ENCODE peak calls at places on chromosomes 11 and 22, in four cellular contexts. One of them, this sample, is unnamed.

GRCh38 chr11:28566643-28567042 is 458.5 kb downstream of the METTL15 start:
- DNase-seq in H1: peak; percentile 41
- DNase-seq in K562: peak; percentile 4
- DNase-seq in GM12878: no peak
- DNase-seq in this sample: no peak

GRCh38 chr11:36056160-36056751 is 112.4 kb downstream of the LDLRAD3 start:
- DNase-seq in K562: peak; percentile 47
- DNase-seq in GM12878: no peak
- DNase-seq in H1: no peak
- DNase-seq in this sample: no peak

GRCh38 chr11:70579376-70579955 is 181.1 kb downstream of the CTTN start:
- DNase-seq in GM12878: no peak
- DNase-seq in K562: no peak
- DNase-seq in H1: no peak
- DNase-seq in this sample: no peak

GRCh38 chr22:44575344-44576268 is 77.6 kb upstream of the RTL6 start:
- DNase-seq in K562: no peak
- DNase-seq in H1: no peak
- DNase-seq in GM12878: no peak
- DNase-seq in this sample: no peak

GRCh38 chr11:86818466-86819282 is 18.3 kb downstream of the PRSS23 start:
- DNase-seq in GM12878: peak; percentile 7
- DNase-seq in H1: no peak
- DNase-seq in K562: peak; percentile 49
- DNase-seq in this sample: peak; percentile 42

GRCh38 chr11:8826901-8827560 is 84.0 kb upstream of the AKIP1 start:
- DNase-seq in H1: no peak
- DNase-seq in GM12878: no peak
- DNase-seq in K562: peak; percentile 30
- DNase-seq in this sample: no peak

GRCh38 chr11:109870313-109870712 is 222.9 kb upstream of the ZC3H12C start:
- DNase-seq in K562: no peak
- DNase-seq in H1: no peak
- DNase-seq in GM12878: no peak
- DNase-seq in this sample: no peak

GRCh38 chr22:23499845-23500500 is 80.1 kb downstream of the IGLL1 start:
- DNase-seq in H1: no peak
- DNase-seq in GM12878: no peak
- DNase-seq in K562: no peak
- DNase-seq in this sample: no peak

GRCh38 chr11:78363018-78363619 is 54.5 kb downstream of the GAB2 start:
- DNase-seq in K562: no peak
- DNase-seq in H1: no peak
- DNase-seq in GM12878: no peak
- DNase-seq in this sample: no peak

GRCh38 chr11:22920939-22921565 is 60.8 kb upstream of the CCDC179 start:
- DNase-seq in H1: peak; percentile 17
- DNase-seq in GM12878: no peak
- DNase-seq in K562: peak; percentile 2
- DNase-seq in this sample: peak; percentile 37

GRCh38 chr22:19891350-19892248 is 36.9 kb upstream of the GNB1L start:
- DNase-seq in K562: peak; percentile 99
- DNase-seq in GM12878: no peak
- DNase-seq in H1: peak; percentile 78
- DNase-seq in this sample: peak; percentile 71

GRCh38 chr22:20844055-20845037 is 14.3 kb downstream of the PI4KA start:
- DNase-seq in GM12878: no peak
- DNase-seq in K562: peak; percentile 40
- DNase-seq in H1: no peak
- DNase-seq in this sample: no peak

GRCh38 chr11:12888525-12889158 is 120.5 kb upstream of the RASSF10 start:
- DNase-seq in K562: peak; percentile 76
- DNase-seq in GM12878: no peak
- DNase-seq in H1: peak; percentile 65
- DNase-seq in this sample: peak; percentile 71

GRCh38 chr22:44071760-44072159 is 47.7 kb downstream of the PARVB start:
- DNase-seq in GM12878: no peak
- DNase-seq in H1: no peak
- DNase-seq in K562: no peak
- DNase-seq in this sample: no peak

GRCh38 chr11:120819003-120819402 is 204.9 kb upstream of the TBCEL start:
- DNase-seq in GM12878: no peak
- DNase-seq in H1: no peak
- DNase-seq in K562: no peak
- DNase-seq in this sample: peak; percentile 14

GRCh38 chr22:25364736-25365241 is 145.3 kb downstream of the CRYBB2 start:
- DNase-seq in K562: no peak
- DNase-seq in H1: no peak
- DNase-seq in GM12878: no peak
- DNase-seq in this sample: no peak

GRCh38 chr11:43576834-43577521 is 103.6 kb upstream of the HSD17B12 start:
- DNase-seq in H1: no peak
- DNase-seq in K562: peak; percentile 80
- DNase-seq in GM12878: no peak
- DNase-seq in this sample: peak; percentile 32

GRCh38 chr11:96188625-96189006 is 154.4 kb downstream of the MAML2 start:
- DNase-seq in GM12878: peak; percentile 75
- DNase-seq in K562: peak; percentile 18
- DNase-seq in H1: no peak
- DNase-seq in this sample: peak; percentile 14

GRCh38 chr11:64802370-64803162 is 448 bp downstream of the MAP4K2 start:
- DNase-seq in GM12878: no peak
- DNase-seq in K562: no peak
- DNase-seq in H1: no peak
- DNase-seq in this sample: no peak

GRCh38 chr11:72308226-72309073 is 64.5 kb upstream of the PHOX2A start:
- DNase-seq in K562: peak; percentile 49
- DNase-seq in GM12878: no peak
- DNase-seq in H1: no peak
- DNase-seq in this sample: no peak

GRCh38 chr11:94837317-94837716 is 69.2 kb downstream of the AMOTL1 start:
- DNase-seq in GM12878: no peak
- DNase-seq in K562: no peak
- DNase-seq in H1: no peak
- DNase-seq in this sample: no peak

GRCh38 chr11:107496011-107496410 is 38.4 kb upstream of the CWF19L2 start:
- DNase-seq in H1: no peak
- DNase-seq in GM12878: no peak
- DNase-seq in K562: no peak
- DNase-seq in this sample: peak; percentile 21

GRCh38 chr11:68297052-68297378 is 15.4 kb upstream of the LRP5 start:
- DNase-seq in GM12878: no peak
- DNase-seq in H1: no peak
- DNase-seq in K562: no peak
- DNase-seq in this sample: no peak

GRCh38 chr11:473975-474785 is 24.1 kb downstream of the PTDSS2 start:
- DNase-seq in GM12878: no peak
- DNase-seq in H1: no peak
- DNase-seq in K562: no peak
- DNase-seq in this sample: no peak

GRCh38 chr22:39382410-39382809 is 17.2 kb upstream of the TAB1 start:
- DNase-seq in H1: no peak
- DNase-seq in GM12878: peak; percentile 62
- DNase-seq in K562: no peak
- DNase-seq in this sample: no peak

GRCh38 chr22:17119481-17120202 is 1.5 kb downstream of the TMEM121B start:
- DNase-seq in K562: peak; percentile 54
- DNase-seq in GM12878: no peak
- DNase-seq in H1: peak; percentile 46
- DNase-seq in this sample: no peak

GRCh38 chr11:28114731-28115130 is 6.5 kb downstream of the METTL15 start:
- DNase-seq in H1: no peak
- DNase-seq in GM12878: no peak
- DNase-seq in K562: no peak
- DNase-seq in this sample: no peak

GRCh38 chr11:48900131-48900800 is 83.4 kb downstream of the TRIM51G start:
- DNase-seq in H1: no peak
- DNase-seq in GM12878: no peak
- DNase-seq in K562: no peak
- DNase-seq in this sample: no peak

GRCh38 chr11:44305149-44305642 is 4.7 kb downstream of the ALX4 start:
- DNase-seq in GM12878: no peak
- DNase-seq in H1: no peak
- DNase-seq in K562: no peak
- DNase-seq in this sample: no peak

GRCh38 chr11:67401495-67402191 is at the start of gene PPP1CA:
- DNase-seq in K562: peak; percentile 99
- DNase-seq in GM12878: no peak
- DNase-seq in H1: peak; percentile 64
- DNase-seq in this sample: peak; percentile 75

GRCh38 chr11:6332066-6332465 is 11.8 kb upstream of the CAVIN3 start:
- DNase-seq in GM12878: no peak
- DNase-seq in K562: no peak
- DNase-seq in H1: no peak
- DNase-seq in this sample: no peak

GRCh38 chr11:57283231-57283990 is 41.3 kb downstream of the TNKS1BP1 start:
- DNase-seq in K562: no peak
- DNase-seq in H1: no peak
- DNase-seq in GM12878: no peak
- DNase-seq in this sample: no peak

GRCh38 chr11:57290288-57290687 is 34.5 kb downstream of the TNKS1BP1 start:
- DNase-seq in K562: no peak
- DNase-seq in GM12878: no peak
- DNase-seq in H1: no peak
- DNase-seq in this sample: no peak

GRCh38 chr11:57287884-57288283 is 36.9 kb downstream of the TNKS1BP1 start:
- DNase-seq in GM12878: no peak
- DNase-seq in K562: no peak
- DNase-seq in H1: no peak
- DNase-seq in this sample: no peak

GRCh38 chr11:57294225-57295131 is 30.3 kb downstream of the TNKS1BP1 start:
- DNase-seq in K562: no peak
- DNase-seq in GM12878: no peak
- DNase-seq in H1: no peak
- DNase-seq in this sample: no peak

GRCh38 chr11:57288771-57289579 is 35.8 kb downstream of the TNKS1BP1 start:
- DNase-seq in K562: no peak
- DNase-seq in H1: no peak
- DNase-seq in GM12878: no peak
- DNase-seq in this sample: peak; percentile 41
- TF ChIP-seq ATF3 in K562: no peak
- TF ChIP-seq ATF3 in H1: no peak
- TF ChIP-seq ATF3 in GM12878: no peak
- TF ChIP-seq ATF3 in this sample: no peak

GRCh38 chr11:73648629-73649046 is 2.3 kb downstream of the PLEKHB1 start:
- DNase-seq in GM12878: no peak
- DNase-seq in K562: no peak
- DNase-seq in H1: no peak
- DNase-seq in this sample: peak; percentile 74
- TF ChIP-seq CHD2 in GM12878: no peak
- TF ChIP-seq CHD2 in K562: no peak
- TF ChIP-seq CHD2 in H1: no peak
- TF ChIP-seq CHD2 in this sample: no peak

GRCh38 chr11:102318469-102318868 is 1.2 kb downstream of the BIRC3 start:
- DNase-seq in K562: no peak
- DNase-seq in GM12878: no peak
- DNase-seq in H1: no peak
- DNase-seq in this sample: no peak
- TF ChIP-seq HDAC6 in K562: no peak
- TF ChIP-seq HDAC6 in GM12878: no peak
- TF ChIP-seq HDAC6 in H1: no peak
- TF ChIP-seq HDAC6 in this sample: no peak

DNA sequence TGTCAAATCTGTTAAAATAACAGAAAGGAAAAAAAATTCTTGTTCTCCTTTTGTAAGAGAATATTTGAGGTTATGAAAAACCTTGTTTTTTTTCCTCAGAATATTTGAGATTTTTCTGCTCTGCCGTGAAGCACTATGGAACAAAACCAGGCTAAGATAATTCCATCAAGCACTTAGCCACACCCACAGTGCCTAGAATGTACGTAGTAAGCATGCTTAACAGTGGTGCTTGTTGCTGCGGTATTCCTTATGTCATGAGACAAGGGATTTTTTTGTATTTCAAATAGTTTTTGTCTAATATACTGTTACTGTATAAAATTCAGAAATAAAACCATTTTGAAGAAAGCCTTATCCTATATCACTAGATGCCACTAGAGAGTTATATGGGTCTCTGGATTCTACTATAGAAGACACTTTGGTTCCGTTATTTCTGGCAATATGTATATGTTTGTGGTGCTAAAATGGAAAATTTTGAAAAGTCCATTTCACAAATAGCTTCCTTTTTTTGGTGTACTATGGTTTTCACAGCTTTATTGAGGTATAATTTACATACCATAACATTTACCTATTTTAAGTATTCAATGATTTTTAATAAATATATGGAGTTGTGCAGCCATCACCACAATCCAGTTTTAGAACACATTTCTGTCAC is 23.7 kb downstream of the PDHX start:
- DNase-seq in GM12878: no peak
- DNase-seq in H1: no peak
- DNase-seq in K562: no peak
- DNase-seq in this sample: no peak
- TF ChIP-seq ATF3 in GM12878: no peak
- TF ChIP-seq ATF3 in H1: no peak
- TF ChIP-seq ATF3 in K562: no peak
- TF ChIP-seq ATF3 in this sample: no peak

GRCh38 chr11:124297921-124298320 is 15.8 kb downstream of the OR8D1 start:
- DNase-seq in H1: no peak
- DNase-seq in K562: no peak
- DNase-seq in GM12878: no peak
- DNase-seq in this sample: no peak
- TF ChIP-seq CHD2 in H1: no peak
- TF ChIP-seq CHD2 in K562: no peak
- TF ChIP-seq CHD2 in GM12878: no peak
- TF ChIP-seq CHD2 in this sample: no peak

This sample was measured in HepG2.